ENCODE peak calls at places on chromosomes 7 and 10, in four cellular contexts. C is Panc1, Y is RWPE1, H is body of pancreas. U is an unnamed sample.

GRCh38 chr7:36037121-36037662 is 115.9 kb upstream of the EEPD1 start:
- DNase-seq in C (no peak), Y (peak), H (peak), U (peak)

GRCh38 chr10:112348759-112349158 is 25.2 kb upstream of the ACSL5 start:
- DNase-seq in C (no peak), Y (no peak), H (no peak), U (no peak)

GRCh38 chr7:103944230-103944900 is 45.1 kb downstream of the RELN start:
- DNase-seq in C (no peak), Y (no peak), H (no peak), U (no peak)

GRCh38 chr10:125208854-125209545 is 48.6 kb upstream of the CTBP2 start:
- DNase-seq in C (no peak), Y (no peak), H (peak), U (no peak)

GRCh38 chr7:31023877-31024276 is 28.2 kb upstream of the ADCYAP1R1 start:
- DNase-seq in C (no peak), Y (no peak), H (no peak), U (no peak)

GRCh38 chr10:122465401-122465800 is 4.0 kb downstream of the HTRA1 start:
- DNase-seq in C (no peak), Y (no peak), H (no peak), U (no peak)

GRCh38 chr7:134850048-134850447 is 70.6 kb downstream of the CALD1 start:
- DNase-seq in C (no peak), Y (no peak), H (no peak), U (no peak)

GRCh38 chr7:149869867-149870266 is 3.9 kb upstream of the ATP6V0E2 start:
- DNase-seq in C (no peak), Y (no peak), H (no peak), U (no peak)

GRCh38 chr10:132374612-132375011 is 22.4 kb upstream of the PWWP2B start:
- DNase-seq in C (no peak), Y (no peak), H (no peak), U (no peak)

GRCh38 chr7:95871078-95871848 is 98.9 kb downstream of the DYNC1I1 start:
- DNase-seq in C (peak), Y (peak), H (peak), U (peak)

GRCh38 chr10:47241946-47242900 is 57.8 kb upstream of the GDF10 start:
- DNase-seq in C (no peak), Y (no peak), H (no peak), U (no peak)

GRCh38 chr10:59007307-59008025 is 169.0 kb upstream of the PHYHIPL start:
- DNase-seq in C (no peak), Y (no peak), H (no peak), U (no peak)

GRCh38 chr7:116859323-116859722 is 3.1 kb upstream of the CAPZA2 start:
- DNase-seq in C (no peak), Y (peak), H (no peak), U (no peak)

GRCh38 chr10:80453715-80454525 is at the start of gene TSPAN14:
- DNase-seq in C (no peak), Y (peak), H (peak), U (peak)

GRCh38 chr7:116578526-116578925 is 53.7 kb downstream of the CAV1 start:
- DNase-seq in C (no peak), Y (no peak), H (no peak), U (no peak)

GRCh38 chr7:29464693-29465092 is 98.9 kb upstream of the PRR15 start:
- DNase-seq in C (no peak), Y (no peak), H (no peak), U (no peak)

GRCh38 chr10:71788954-71789353 is 15.6 kb upstream of the VSIR start:
- DNase-seq in C (no peak), Y (no peak), H (no peak), U (no peak)

GRCh38 chr10:112471878-112472487 is 25.0 kb downstream of the VTI1A start:
- DNase-seq in C (peak), Y (peak), H (no peak), U (no peak)

GRCh38 chr10:121658611-121659010 is 60.4 kb upstream of the FGFR2 start:
- DNase-seq in C (no peak), Y (peak), H (no peak), U (no peak)

GRCh38 chr10:86288695-86289576 is 77.7 kb downstream of the GRID1 start:
- DNase-seq in C (no peak), Y (no peak), H (no peak), U (no peak)

GRCh38 chr10:49220031-49220430 is 31.8 kb upstream of the TMEM273 start:
- DNase-seq in C (no peak), Y (no peak), H (no peak), U (no peak)

GRCh38 chr10:89390875-89391576 is 1.4 kb upstream of the IFIT1 start:
- DNase-seq in C (no peak), Y (no peak), H (no peak), U (no peak)

GRCh38 chr10:114131094-114131493 is 42.9 kb downstream of the CCDC186 start:
- DNase-seq in C (no peak), Y (no peak), H (no peak), U (no peak)

GRCh38 chr10:119701861-119702260 is 24.0 kb upstream of the INPP5F start:
- DNase-seq in C (no peak), Y (no peak), H (no peak), U (no peak)

GRCh38 chr7:159192013-159192412 is 47.3 kb upstream of the VIPR2 start:
- DNase-seq in C (no peak), Y (no peak), H (no peak), U (no peak)

GRCh38 chr10:130689743-130690626 is 553.8 kb downstream of the GLRX3 start:
- DNase-seq in C (no peak), Y (no peak), H (no peak), U (no peak)

GRCh38 chr10:130687566-130687965 is 551.4 kb downstream of the GLRX3 start:
- DNase-seq in C (no peak), Y (no peak), H (no peak), U (no peak)

GRCh38 chr10:130691787-130692186 is 555.6 kb downstream of the GLRX3 start:
- DNase-seq in C (no peak), Y (no peak), H (no peak), U (no peak)

GRCh38 chr10:130686680-130687300 is 550.6 kb downstream of the GLRX3 start:
- DNase-seq in C (no peak), Y (peak), H (peak), U (no peak)
- TF ChIP-seq CTCF in C (peak), Y (no peak), H (peak), U (no peak)

GRCh38 chr7:105396566-105396965 is 7.8 kb upstream of the SRPK2 start:
- DNase-seq in C (no peak), Y (no peak), H (no peak), U (no peak)

GRCh38 chr7:105403128-105403527 is 14.4 kb upstream of the SRPK2 start:
- DNase-seq in C (no peak), Y (no peak), H (no peak), U (no peak)

GRCh38 chr7:105402221-105403095 is 13.7 kb upstream of the SRPK2 start:
- DNase-seq in C (no peak), Y (no peak), H (no peak), U (no peak)

DNA sequence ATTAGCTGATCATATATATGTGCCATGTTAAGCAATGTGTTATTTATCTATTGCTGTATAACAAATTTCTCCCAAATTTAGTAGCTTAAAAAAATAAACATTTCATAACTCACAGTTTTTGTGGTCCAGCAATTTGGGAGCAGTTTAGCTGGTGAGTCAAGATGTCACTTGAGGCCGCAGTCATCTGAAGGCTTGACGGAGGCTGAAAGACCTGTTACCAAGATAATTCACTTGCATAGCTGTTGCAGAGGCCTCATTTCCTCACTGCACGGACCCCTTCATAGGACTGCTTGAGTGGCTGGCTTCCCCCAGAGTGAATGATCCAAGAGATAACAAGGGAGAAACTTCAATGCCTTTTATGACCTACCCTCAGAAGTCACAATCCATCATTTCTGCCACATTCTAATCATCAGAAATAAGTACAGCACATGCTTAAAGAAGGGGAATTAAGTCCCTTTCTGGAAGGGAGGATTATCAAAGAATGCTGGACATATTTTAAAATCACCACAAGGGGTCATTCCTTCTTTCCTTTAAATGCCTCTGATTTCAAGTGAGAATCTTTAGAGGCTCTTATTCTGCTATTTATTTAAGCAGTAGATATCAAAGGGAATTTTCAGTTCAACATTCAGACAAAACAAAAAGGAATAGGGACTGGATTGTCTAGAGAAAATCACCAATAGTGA is 10.5 kb upstream of the SRPK2 start:
- DNase-seq in C (no peak), Y (no peak), H (no peak), U (no peak)
- TF ChIP-seq CTCF in C (no peak), Y (peak), H (peak), U (peak)

DNA sequence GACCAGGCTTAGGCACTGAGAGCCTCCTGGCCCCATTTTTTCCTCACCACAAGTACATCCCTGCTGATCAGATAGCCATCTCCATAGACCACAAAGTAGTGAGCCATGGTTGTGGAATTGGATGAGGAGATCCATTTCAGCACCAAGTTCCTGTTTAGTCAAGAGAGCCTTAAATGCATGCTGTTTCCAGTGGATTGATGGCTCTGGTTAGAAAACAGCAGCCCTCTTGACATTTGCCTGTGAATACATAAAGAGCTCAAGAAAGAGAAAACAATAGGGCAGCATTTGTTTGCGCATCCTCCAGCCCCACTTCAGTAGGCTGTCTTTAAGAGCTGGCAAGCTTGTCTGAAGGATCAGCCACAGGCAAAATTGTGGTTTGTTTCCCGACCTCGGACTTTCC is 251.2 kb downstream of the POU6F2 start:
- DNase-seq in C (no peak), Y (no peak), H (no peak), U (no peak)
- TF ChIP-seq CTCF in C (no peak), Y (no peak), H (no peak), U (no peak)

GRCh38 chr10:87956055-87956454 is 92.6 kb downstream of the PTEN start:
- DNase-seq in C (no peak), Y (no peak), H (no peak), U (no peak)
- TF ChIP-seq CTCF in C (no peak), Y (no peak), H (no peak), U (no peak)

GRCh38 chr10:74026428-74026979 is 28.6 kb downstream of the VCL start:
- DNase-seq in C (no peak), Y (no peak), H (no peak), U (no peak)
- TF ChIP-seq CTCF in C (no peak), Y (no peak), H (no peak), U (no peak)

DNA sequence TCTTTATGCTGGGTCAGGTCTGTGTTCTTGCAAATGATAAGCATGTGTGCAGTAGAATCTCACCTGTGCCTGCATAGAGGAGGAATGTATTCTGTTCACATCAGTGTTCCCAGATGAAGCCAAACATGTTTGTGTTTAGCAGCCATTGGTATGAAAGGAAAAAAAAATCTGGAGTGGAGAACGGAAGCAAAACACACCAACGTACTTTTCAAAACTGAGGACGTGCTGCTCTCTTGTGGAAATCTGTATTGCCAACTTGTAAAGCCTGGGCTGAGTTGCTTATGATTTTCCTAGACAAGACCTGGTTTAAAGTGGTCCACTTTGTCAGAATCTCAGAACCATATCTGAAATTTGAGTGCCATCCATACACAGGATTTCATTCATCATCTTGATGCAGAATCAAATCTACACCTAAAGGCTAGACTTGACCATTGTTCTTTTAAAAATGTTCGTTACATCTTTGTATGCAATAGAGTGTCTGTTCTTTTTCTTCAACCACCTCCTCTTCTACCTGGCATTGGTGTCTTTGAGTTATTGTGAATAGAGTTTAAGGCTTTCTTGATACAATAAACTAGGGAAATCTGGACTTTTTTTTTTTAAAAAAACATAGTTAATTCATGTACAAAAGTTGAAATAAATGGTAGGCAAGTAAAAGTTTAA is 367.7 kb downstream of the PHF14 start:
- DNase-seq in C (no peak), Y (no peak), H (no peak), U (peak)
- TF ChIP-seq CTCF in C (peak), Y (no peak), H (peak), U (peak)

GRCh38 chr7:100111914-100112313 is 7.2 kb downstream of the TAF6 start:
- DNase-seq in C (no peak), Y (no peak), H (no peak), U (no peak)

GRCh38 chr7:100107125-100107737 is 5.8 kb downstream of the AP4M1 start:
- DNase-seq in C (no peak), Y (no peak), H (no peak), U (no peak)

GRCh38 chr7:100111156-100111555 is 8.0 kb downstream of the TAF6 start:
- DNase-seq in C (no peak), Y (no peak), H (no peak), U (no peak)

GRCh38 chr7:100107890-100108289 is 6.4 kb downstream of the AP4M1 start:
- DNase-seq in C (no peak), Y (no peak), H (no peak), U (no peak)

GRCh38 chr7:100109521-100110163 is 8.2 kb downstream of the AP4M1 start:
- DNase-seq in C (no peak), Y (no peak), H (no peak), U (no peak)
- TF ChIP-seq CTCF in C (no peak), Y (no peak), H (no peak), U (no peak)